ENCODE peak calls at places on chromosomes 5 and 9, in five cellular contexts. B is fibroblast of pulmonary artery, U is GM10248, Q is GM12865, L is osteocyte. R is an unnamed sample.

GRCh38 chr9:4796988-4797956 is 4.5 kb downstream of the RCL1 start:
- DNase-seq in B (peak; percentile 62), U (peak; percentile 24), Q (peak; percentile 52), L (no peak), R (peak; percentile 52)

GRCh38 chr9:93575706-93576295 is 583 bp upstream of the PHF2 start:
- DNase-seq in B (peak; percentile 18), U (peak; percentile 70), Q (peak; percentile 54), L (peak; percentile 81), R (peak; percentile 27)

GRCh38 chr5:4082966-4083564 is 487.4 kb downstream of the IRX1 start:
- DNase-seq in B (peak; percentile 50), U (no peak), Q (no peak), L (no peak), R (peak; percentile 33)

GRCh38 chr5:83430130-83431010 is 41.2 kb upstream of the VCAN start:
- DNase-seq in B (peak; percentile 82), U (peak; percentile 44), Q (peak; percentile 85), L (no peak), R (peak; percentile 72)

GRCh38 chr5:137122558-137122957 is 376.6 kb downstream of the SPOCK1 start:
- DNase-seq in B (no peak), U (no peak), Q (no peak), L (no peak), R (no peak)

GRCh38 chr5:36602711-36603321 is 3.6 kb upstream of the SLC1A3 start:
- DNase-seq in B (no peak), U (no peak), Q (peak; percentile 48), L (no peak), R (peak; percentile 6)

GRCh38 chr5:71658916-71659661 is 60.0 kb upstream of the CARTPT start:
- DNase-seq in B (peak; percentile 3), U (no peak), Q (peak; percentile 6), L (no peak), R (peak; percentile 14)

GRCh38 chr9:121230231-121230630 is 28.6 kb upstream of the RAB14 start:
- DNase-seq in B (no peak), U (no peak), Q (no peak), L (no peak), R (no peak)

GRCh38 chr5:98651715-98652114 is 121.7 kb upstream of the RGMB start:
- DNase-seq in B (no peak), U (no peak), Q (no peak), L (no peak), R (peak; percentile 35)

GRCh38 chr9:72773570-72773969 is 179.3 kb downstream of the ALDH1A1 start:
- DNase-seq in B (no peak), U (no peak), Q (peak; percentile 36), L (no peak), R (no peak)

GRCh38 chr9:134371731-134372130 is 45.5 kb downstream of the RXRA start:
- DNase-seq in B (no peak), U (no peak), Q (no peak), L (no peak), R (peak; percentile 97)

GRCh38 chr9:110748251-110748893 is 79.8 kb downstream of the MUSK start:
- DNase-seq in B (no peak), U (no peak), Q (no peak), L (no peak), R (peak; percentile 92)

GRCh38 chr9:105385372-105385985 is 62.4 kb upstream of the FSD1L start:
- DNase-seq in B (peak; percentile 33), U (peak; percentile 55), Q (peak; percentile 60), L (no peak), R (peak; percentile 36)

GRCh38 chr9:103193992-103194391 is 198.9 kb downstream of the CYLC2 start:
- DNase-seq in B (no peak), U (no peak), Q (no peak), L (no peak), R (no peak)

GRCh38 chr5:1416856-1417469 is 28.3 kb downstream of the SLC6A3 start:
- DNase-seq in B (no peak), U (no peak), Q (no peak), L (no peak), R (no peak)

GRCh38 chr5:673837-674629 is 19.1 kb downstream of the TPPP start:
- DNase-seq in B (no peak), U (no peak), Q (no peak), L (peak; percentile 83), R (no peak)

GRCh38 chr5:151079838-151080619 is 805 bp downstream of the TNIP1 start:
- DNase-seq in B (peak; percentile 82), U (no peak), Q (peak; percentile 45), L (no peak), R (peak; percentile 71)

GRCh38 chr5:26691486-26691885 is 346.9 kb downstream of the CDH9 start:
- DNase-seq in B (no peak), U (no peak), Q (no peak), L (no peak), R (no peak)

GRCh38 chr9:136728548-136729123 is 14.1 kb downstream of the LCN10 start:
- DNase-seq in B (no peak), U (no peak), Q (peak; percentile 38), L (no peak), R (peak; percentile 36)

GRCh38 chr5:65172486-65173129 is 309.1 kb downstream of the ADAMTS6 start:
- DNase-seq in B (no peak), U (peak; percentile 74), Q (peak; percentile 71), L (no peak), R (peak; percentile 14)

GRCh38 chr5:178350361-178351220 is 118.0 kb upstream of the PHYKPL start:
- DNase-seq in B (no peak), U (no peak), Q (no peak), L (no peak), R (peak; percentile 89)

GRCh38 chr9:109115931-109116541 is 3.7 kb downstream of the TMEM245 start:
- DNase-seq in B (peak; percentile 25), U (no peak), Q (no peak), L (no peak), R (no peak)

GRCh38 chr5:81121273-81121672 is 111.8 kb upstream of the CKMT2 start:
- DNase-seq in B (no peak), U (no peak), Q (no peak), L (no peak), R (no peak)

GRCh38 chr9:94817291-94818195 is 91.0 kb downstream of the AOPEP start:
- DNase-seq in B (no peak), U (no peak), Q (no peak), L (no peak), R (no peak)

GRCh38 chr9:84339951-84340350 is 607 bp downstream of the SLC28A3 start:
- DNase-seq in B (no peak), U (no peak), Q (peak; percentile 35), L (no peak), R (peak; percentile 84)

GRCh38 chr5:76942581-76942980 is 10.3 kb upstream of the CRHBP start:
- DNase-seq in B (no peak), U (no peak), Q (no peak), L (no peak), R (peak; percentile 25)

GRCh38 chr9:34125681-34126206 is 754 bp downstream of the DCAF12 start:
- DNase-seq in B (peak; percentile 8), U (no peak), Q (peak; percentile 5), L (no peak), R (peak; percentile 27)

GRCh38 chr5:173391031-173391430 is 62.8 kb upstream of the STC2 start:
- DNase-seq in B (no peak), U (no peak), Q (no peak), L (peak; percentile 48), R (no peak)

GRCh38 chr9:137070201-137070905 is at the start of gene SAPCD2:
- DNase-seq in B (peak; percentile 81), U (peak; percentile 94), Q (peak; percentile 93), L (peak; percentile 92), R (peak; percentile 90)

GRCh38 chr9:112439825-112440224 is 46.8 kb upstream of the KIAA1958 start:
- DNase-seq in B (no peak), U (no peak), Q (no peak), L (no peak), R (no peak)

GRCh38 chr9:134381671-134382505 is 55.6 kb downstream of the RXRA start:
- DNase-seq in B (no peak), U (peak; percentile 67), Q (peak; percentile 62), L (no peak), R (no peak)

GRCh38 chr9:110769667-110770066 is 101.1 kb downstream of the MUSK start:
- DNase-seq in B (peak; percentile 29), U (no peak), Q (no peak), L (no peak), R (no peak)

GRCh38 chr9:73039253-73039915 is 86.5 kb upstream of the ALDH1A1 start:
- DNase-seq in B (peak; percentile 76), U (no peak), Q (no peak), L (no peak), R (peak; percentile 15)

GRCh38 chr5:146962801-146963355 is 84.3 kb upstream of the PPP2R2B start:
- DNase-seq in B (peak; percentile 63), U (no peak), Q (no peak), L (no peak), R (peak; percentile 74)

GRCh38 chr9:14687042-14687719 is 6.1 kb downstream of the ZDHHC21 start:
- DNase-seq in B (peak; percentile 74), U (no peak), Q (no peak), L (no peak), R (peak; percentile 64)

GRCh38 chr5:109983135-109983534 is 293.4 kb downstream of the MAN2A1 start:
- DNase-seq in B (no peak), U (no peak), Q (no peak), L (no peak), R (no peak)

DNA sequence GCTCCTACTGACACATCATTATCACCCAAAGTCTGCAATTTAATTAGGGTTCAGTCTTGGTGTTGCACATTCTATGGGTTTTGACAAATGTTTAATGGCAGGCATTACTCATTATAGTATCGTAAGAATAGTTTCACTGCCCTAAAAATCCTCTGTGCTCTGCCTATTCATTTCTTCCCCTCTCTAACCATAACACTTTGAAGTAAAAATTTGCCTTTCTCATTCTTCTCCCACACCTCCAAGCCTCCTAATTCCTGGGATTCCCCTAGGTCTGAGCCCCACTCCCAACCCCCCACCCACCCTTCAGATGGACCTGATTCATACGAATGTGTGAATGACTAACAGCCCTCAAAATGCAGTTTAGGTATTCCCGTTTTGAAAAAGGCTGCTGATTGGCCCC is 18.4 kb downstream of the ENC1 start:
- DNase-seq in B (no peak), U (peak; percentile 32), Q (peak; percentile 53), L (no peak), R (no peak)
- TF ChIP-seq CTCF in B (no peak), U (no peak), Q (no peak), L (no peak), R (no peak)

GRCh38 chr5:175060264-175060663 is 335.9 kb downstream of the MSX2 start:
- DNase-seq in B (no peak), U (peak; percentile 16), Q (no peak), L (no peak), R (no peak)
- TF ChIP-seq CTCF in B (no peak), U (no peak), Q (no peak), L (no peak), R (no peak)

GRCh38 chr5:105506692-105507277 is 1944.2 kb upstream of the NUDT12 start:
- DNase-seq in B (peak; percentile 17), U (no peak), Q (peak; percentile 9), L (no peak), R (peak; percentile 26)
- TF ChIP-seq CTCF in B (peak; percentile 28), U (no peak), Q (peak; percentile 28), L (peak; percentile 43), R (no peak)

DNA sequence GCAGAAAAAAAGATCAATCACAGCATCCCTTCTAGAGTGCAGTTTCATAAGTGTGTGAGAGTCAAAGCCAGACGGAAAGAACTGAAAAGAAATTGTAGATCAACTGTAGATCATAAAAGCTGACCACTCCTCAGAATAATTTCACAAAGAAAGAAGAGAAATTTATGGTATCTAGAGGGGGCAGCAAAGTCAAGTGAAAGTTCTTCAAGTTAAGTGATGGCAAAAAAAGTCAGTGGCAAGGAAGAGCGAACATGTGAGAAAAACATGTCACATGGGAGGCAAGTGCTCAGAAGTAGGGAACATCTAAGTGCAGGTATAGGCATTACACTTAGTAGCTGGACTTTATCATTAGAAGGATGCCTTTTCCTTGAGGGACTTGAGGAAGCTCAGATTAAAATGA is 245.1 kb upstream of the ISL1 start:
- DNase-seq in B (no peak), U (no peak), Q (no peak), L (no peak), R (no peak)
- TF ChIP-seq CTCF in B (no peak), U (no peak), Q (no peak), L (no peak), R (no peak)

R was measured in MCF 10A.